ENCODE peak calls at places on chromosome 10, in six cellular contexts. I is AG04449, V is esophagus squamous epithelium, R is cardiac muscle cell, B is Panc1, U is GM23248. P is an unnamed sample.
A peak's percentile ranks its signal among the peaks of the same experiment; 100 is the strongest.

GRCh38 chr10:15489431-15489830 is 118.3 kb upstream of the FAM171A1 start:
- DNase-seq in R (no peak), V (no peak), I (no peak), B (no peak), U (no peak), P (no peak)

GRCh38 chr10:75400769-75401568 is 595 bp downstream of the ZNF503 start:
- DNase-seq in R (peak; percentile 82), V (no peak), U (peak; percentile 90), I (no peak), B (no peak), P (peak; percentile 75)

GRCh38 chr10:120541971-120542370 is 84.9 kb downstream of the PLPP4 start:
- DNase-seq in R (no peak), I (no peak), V (no peak), B (no peak), U (no peak), P (peak; percentile 58)

GRCh38 chr10:70331160-70331485 is 47.3 kb upstream of the NPFFR1 start:
- DNase-seq in V (no peak), R (no peak), B (no peak), U (no peak), I (no peak), P (no peak)

GRCh38 chr10:78203915-78204818 is 170.5 kb downstream of the RPS24 start:
- DNase-seq in I (no peak), B (no peak), R (peak; percentile 68), V (no peak), U (peak; percentile 45), P (peak; percentile 5)

GRCh38 chr10:102657984-102658724 is 13.9 kb downstream of the TRIM8 start:
- DNase-seq in B (no peak), I (no peak), R (peak; percentile 71), V (no peak), U (no peak), P (no peak)

GRCh38 chr10:63414481-63415260 is 51.1 kb downstream of the JMJD1C start:
- DNase-seq in R (no peak), I (peak; percentile 17), V (no peak), B (no peak), U (peak; percentile 49), P (peak; percentile 47)

GRCh38 chr10:121500591-121501341 is 97.5 kb downstream of the FGFR2 start:
- DNase-seq in R (no peak), U (no peak), V (no peak), B (no peak), I (no peak), P (no peak)

GRCh38 chr10:2938869-2939268 is 128.5 kb upstream of the PFKP start:
- DNase-seq in V (no peak), R (peak; percentile 11), B (no peak), U (peak; percentile 49), I (no peak), P (peak; percentile 17)

GRCh38 chr10:79185067-79185774 is 116.5 kb downstream of the ZMIZ1 start:
- DNase-seq in V (no peak), I (no peak), U (peak; percentile 45), R (no peak), B (no peak), P (peak; percentile 40)

GRCh38 chr10:78248651-78249464 is 215.2 kb downstream of the RPS24 start:
- DNase-seq in B (no peak), U (peak; percentile 91), I (no peak), R (peak; percentile 80), V (no peak), P (peak; percentile 87)

GRCh38 chr10:32379314-32379949 is 32.5 kb upstream of the EPC1 start:
- DNase-seq in V (no peak), I (no peak), B (no peak), R (peak; percentile 74), U (peak; percentile 83), P (peak; percentile 79)

GRCh38 chr10:90751107-90751997 is 106.5 kb downstream of the HTR7 start:
- DNase-seq in R (peak; percentile 61), U (peak; percentile 46), I (no peak), B (peak; percentile 38), V (no peak), P (peak; percentile 50)

GRCh38 chr10:125926247-125926646 is 29.9 kb downstream of the FANK1 start:
- DNase-seq in R (no peak), V (no peak), I (no peak), B (no peak), U (no peak), P (no peak)

GRCh38 chr10:29420744-29421143 is 131.9 kb downstream of the LYZL1 start:
- DNase-seq in V (no peak), I (no peak), R (no peak), B (no peak), U (no peak), P (no peak)

GRCh38 chr10:124339951-124340760 is 78.6 kb downstream of the OAT start:
- DNase-seq in R (peak; percentile 74), V (no peak), U (peak; percentile 49), B (peak; percentile 58), I (peak; percentile 93), P (peak; percentile 88)

GRCh38 chr10:73857446-73857845 is 16.9 kb downstream of the CAMK2G start:
- DNase-seq in I (no peak), B (no peak), R (no peak), V (no peak), U (no peak), P (peak; percentile 66)

GRCh38 chr10:45660876-45661411 is 11.6 kb downstream of the ZFAND4 start:
- DNase-seq in V (no peak), B (no peak), U (no peak), R (peak; percentile 4), I (no peak), P (no peak)

GRCh38 chr10:31381766-31382316 is 62.8 kb downstream of the ZEB1 start:
- DNase-seq in B (no peak), R (peak; percentile 10), I (no peak), U (peak; percentile 41), V (no peak), P (peak; percentile 43)

GRCh38 chr10:124152781-124153600 is 59.6 kb upstream of the CHST15 start:
- DNase-seq in U (peak; percentile 82), R (peak; percentile 85), I (peak; percentile 36), B (peak; percentile 87), V (peak; percentile 37), P (peak; percentile 92)

GRCh38 chr10:60661627-60662026 is 116.7 kb upstream of the CDK1 start:
- DNase-seq in I (no peak), R (peak; percentile 43), V (no peak), B (no peak), U (peak; percentile 70), P (peak; percentile 81)

GRCh38 chr10:62459500-62459899 is 85.3 kb downstream of the ZNF365 start:
- DNase-seq in R (no peak), V (no peak), I (no peak), B (no peak), U (no peak), P (no peak)

DNA sequence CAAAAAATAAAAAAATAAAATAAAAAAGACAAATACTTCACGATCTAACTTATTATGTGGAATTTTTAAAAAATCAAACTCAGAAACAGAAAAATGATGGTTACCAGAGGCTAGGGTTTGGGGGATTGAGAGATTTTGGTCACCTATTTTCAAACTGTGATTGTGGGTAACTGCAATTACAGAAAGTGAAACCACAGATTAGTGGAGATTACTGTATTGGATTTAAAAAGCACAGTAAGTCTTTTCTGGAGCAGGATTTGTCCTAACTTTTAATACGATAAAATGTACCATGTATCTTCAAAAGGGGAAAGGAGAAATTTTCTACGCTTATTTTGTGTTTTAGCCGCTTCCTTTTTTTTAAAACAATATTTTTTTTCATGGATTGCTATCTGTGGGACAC is 1204.9 kb upstream of the LRRTM3 start:
- DNase-seq in B (no peak), U (no peak), R (no peak), V (no peak), I (no peak), P (no peak)
- H3K4me3 ChIP-seq in B (no peak overlapping the region), U (no peak overlapping the region), R (no peak overlapping the region), V (no peak overlapping the region), I (no peak overlapping the region), P (no peak overlapping the region)

GRCh38 chr10:68542046-68542445 is 14.7 kb upstream of the SLC25A16 start:
- DNase-seq in U (peak; percentile 80), R (peak; percentile 8), I (no peak), V (no peak), B (no peak), P (peak; percentile 7)
- H3K4me3 ChIP-seq in U (no peak overlapping the region), R (no peak overlapping the region), I (no peak overlapping the region), V (no peak overlapping the region), B (no peak overlapping the region), P (no peak overlapping the region)

DNA sequence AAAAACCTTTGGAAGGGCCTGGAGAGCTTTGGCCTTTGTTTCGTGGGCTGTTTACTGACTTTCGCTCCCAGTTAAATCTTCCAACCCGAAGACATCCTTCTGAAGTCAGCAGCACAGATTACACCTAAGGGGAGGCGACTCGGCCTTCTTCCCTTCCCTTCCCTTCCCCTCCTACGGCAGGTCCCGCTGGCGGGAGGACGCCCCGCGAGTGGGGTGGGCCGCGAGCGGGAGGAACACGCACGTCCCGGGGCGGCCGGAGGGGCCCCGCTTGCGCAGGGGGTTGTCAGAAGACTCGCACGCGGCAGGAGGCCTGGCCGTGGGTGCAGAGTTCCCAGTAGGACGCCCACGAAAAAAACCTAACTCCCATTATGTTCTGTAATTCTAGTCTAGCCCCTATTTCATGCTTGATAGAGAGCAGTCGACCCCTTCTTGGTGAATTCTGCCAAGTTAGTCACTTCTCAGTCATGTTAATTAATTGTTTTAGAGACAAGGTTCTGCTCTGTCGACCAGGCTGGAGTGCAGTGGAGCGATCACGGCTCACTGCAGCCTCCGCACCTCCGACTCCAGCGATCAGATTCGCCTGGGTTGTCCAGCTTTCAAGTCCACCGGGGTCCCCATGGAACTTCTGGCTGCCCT is 19.2 kb upstream of the ZNF32 start:
- DNase-seq in V (no peak), B (no peak), I (no peak), U (no peak), R (no peak), P (no peak)
- H3K4me3 ChIP-seq in V (no peak overlapping the region), B (no peak overlapping the region), I (no peak overlapping the region), U (peak overlapping the region; percentile 51), R (no peak overlapping the region), P (no peak overlapping the region)

GRCh38 chr10:22247636-22248035 is 29.8 kb upstream of the EBLN1 start:
- DNase-seq in U (no peak), V (no peak), I (no peak), R (no peak), B (no peak), P (no peak)
- H3K4me3 ChIP-seq in U (no peak overlapping the region), V (no peak overlapping the region), I (no peak overlapping the region), R (no peak overlapping the region), B (no peak overlapping the region), P (no peak overlapping the region)